ENCODE peak calls at places on chromosomes 1 and 21, in eight cellular contexts. One of them, this sample, is unnamed.

GRCh38 chr1:41492341-41492848 is 7.9 kb upstream of the EDN2 start:
- DNase-seq in AG04450: no peak
- DNase-seq in fibroblast of pulmonary artery: peak
- DNase-seq in right lobe of liver: no peak
- DNase-seq in uterus: no peak
- DNase-seq in kidney: peak
- DNase-seq in GM06990: no peak
- DNase-seq in GM20000: peak
- DNase-seq in this sample: no peak

GRCh38 chr1:156439036-156439435 is 61.5 kb downstream of the MEF2D start:
- DNase-seq in AG04450: no peak
- DNase-seq in fibroblast of pulmonary artery: no peak
- DNase-seq in right lobe of liver: no peak
- DNase-seq in uterus: no peak
- DNase-seq in kidney: no peak
- DNase-seq in GM06990: no peak
- DNase-seq in GM20000: no peak
- DNase-seq in this sample: no peak

GRCh38 chr1:41020109-41020576 is 1.4 kb downstream of the SLFNL1 start:
- DNase-seq in AG04450: no peak
- DNase-seq in fibroblast of pulmonary artery: no peak
- DNase-seq in right lobe of liver: no peak
- DNase-seq in uterus: no peak
- DNase-seq in kidney: peak
- DNase-seq in GM06990: no peak
- DNase-seq in GM20000: no peak
- DNase-seq in this sample: no peak

GRCh38 chr1:168482106-168482505 is 61.7 kb downstream of the XCL2 start:
- DNase-seq in AG04450: no peak
- DNase-seq in fibroblast of pulmonary artery: no peak
- DNase-seq in right lobe of liver: no peak
- DNase-seq in uterus: no peak
- DNase-seq in kidney: no peak
- DNase-seq in GM06990: no peak
- DNase-seq in GM20000: no peak
- DNase-seq in this sample: no peak

GRCh38 chr1:225919906-225920305 is 4.1 kb downstream of the PYCR2 start:
- DNase-seq in AG04450: peak
- DNase-seq in fibroblast of pulmonary artery: peak
- DNase-seq in right lobe of liver: peak
- DNase-seq in uterus: peak
- DNase-seq in kidney: peak
- DNase-seq in GM06990: no peak
- DNase-seq in GM20000: no peak
- DNase-seq in this sample: no peak

GRCh38 chr21:21851657-21852056 is 853.4 kb downstream of the NCAM2 start:
- DNase-seq in AG04450: no peak
- DNase-seq in fibroblast of pulmonary artery: peak
- DNase-seq in right lobe of liver: no peak
- DNase-seq in uterus: no peak
- DNase-seq in kidney: no peak
- DNase-seq in GM06990: no peak
- DNase-seq in GM20000: no peak
- DNase-seq in this sample: no peak

GRCh38 chr1:192382758-192383157 is 66.0 kb downstream of the RGS21 start:
- DNase-seq in AG04450: no peak
- DNase-seq in fibroblast of pulmonary artery: no peak
- DNase-seq in right lobe of liver: no peak
- DNase-seq in uterus: no peak
- DNase-seq in kidney: no peak
- DNase-seq in GM06990: no peak
- DNase-seq in GM20000: no peak
- DNase-seq in this sample: no peak

GRCh38 chr1:57254006-57254405 is 169.9 kb downstream of the DAB1 start:
- DNase-seq in AG04450: no peak
- DNase-seq in fibroblast of pulmonary artery: no peak
- DNase-seq in right lobe of liver: peak
- DNase-seq in uterus: no peak
- DNase-seq in kidney: no peak
- DNase-seq in GM06990: no peak
- DNase-seq in GM20000: no peak
- DNase-seq in this sample: no peak

GRCh38 chr1:11804666-11805453 is 904 bp downstream of the MTHFR start:
- DNase-seq in AG04450: no peak
- DNase-seq in fibroblast of pulmonary artery: peak
- DNase-seq in right lobe of liver: peak
- DNase-seq in uterus: peak
- DNase-seq in kidney: peak
- DNase-seq in GM06990: no peak
- DNase-seq in GM20000: peak
- DNase-seq in this sample: no peak

GRCh38 chr1:92784639-92785500 is at the start of gene EVI5:
- DNase-seq in AG04450: peak
- DNase-seq in fibroblast of pulmonary artery: peak
- DNase-seq in right lobe of liver: peak
- DNase-seq in uterus: peak
- DNase-seq in kidney: peak
- DNase-seq in GM06990: peak
- DNase-seq in GM20000: peak
- DNase-seq in this sample: peak
- TF ChIP-seq CTCF in AG04450: no peak
- TF ChIP-seq CTCF in fibroblast of pulmonary artery: no peak
- TF ChIP-seq CTCF in right lobe of liver: no peak
- TF ChIP-seq CTCF in uterus: peak
- TF ChIP-seq CTCF in kidney: no peak
- TF ChIP-seq CTCF in GM06990: peak
- TF ChIP-seq CTCF in GM20000: no peak
- TF ChIP-seq CTCF in this sample: no peak

GRCh38 chr1:52191395-52191965 is 49.6 kb downstream of the ZFYVE9 start:
- DNase-seq in AG04450: no peak
- DNase-seq in fibroblast of pulmonary artery: no peak
- DNase-seq in right lobe of liver: no peak
- DNase-seq in uterus: no peak
- DNase-seq in kidney: no peak
- DNase-seq in GM06990: no peak
- DNase-seq in GM20000: no peak
- DNase-seq in this sample: no peak

GRCh38 chr1:52190500-52191252 is 48.8 kb downstream of the ZFYVE9 start:
- DNase-seq in AG04450: no peak
- DNase-seq in fibroblast of pulmonary artery: no peak
- DNase-seq in right lobe of liver: no peak
- DNase-seq in uterus: no peak
- DNase-seq in kidney: no peak
- DNase-seq in GM06990: no peak
- DNase-seq in GM20000: no peak
- DNase-seq in this sample: no peak

GRCh38 chr1:52193985-52194384 is 52.1 kb downstream of the ZFYVE9 start:
- DNase-seq in AG04450: no peak
- DNase-seq in fibroblast of pulmonary artery: no peak
- DNase-seq in right lobe of liver: no peak
- DNase-seq in uterus: no peak
- DNase-seq in kidney: no peak
- DNase-seq in GM06990: no peak
- DNase-seq in GM20000: no peak
- DNase-seq in this sample: no peak

GRCh38 chr1:52192436-52192835 is 50.5 kb downstream of the ZFYVE9 start:
- DNase-seq in AG04450: no peak
- DNase-seq in fibroblast of pulmonary artery: no peak
- DNase-seq in right lobe of liver: no peak
- DNase-seq in uterus: no peak
- DNase-seq in kidney: no peak
- DNase-seq in GM06990: no peak
- DNase-seq in GM20000: no peak
- DNase-seq in this sample: no peak

GRCh38 chr1:52192024-52192423 is 50.1 kb downstream of the ZFYVE9 start:
- DNase-seq in AG04450: no peak
- DNase-seq in fibroblast of pulmonary artery: no peak
- DNase-seq in right lobe of liver: no peak
- DNase-seq in uterus: no peak
- DNase-seq in kidney: no peak
- DNase-seq in GM06990: no peak
- DNase-seq in GM20000: no peak
- DNase-seq in this sample: no peak
- TF ChIP-seq CTCF in AG04450: no peak
- TF ChIP-seq CTCF in fibroblast of pulmonary artery: no peak
- TF ChIP-seq CTCF in right lobe of liver: no peak
- TF ChIP-seq CTCF in uterus: no peak
- TF ChIP-seq CTCF in kidney: no peak
- TF ChIP-seq CTCF in GM06990: no peak
- TF ChIP-seq CTCF in GM20000: no peak
- TF ChIP-seq CTCF in this sample: no peak

GRCh38 chr1:43944860-43945259 is 1.9 kb upstream of the IPO13 start:
- DNase-seq in AG04450: no peak
- DNase-seq in fibroblast of pulmonary artery: no peak
- DNase-seq in right lobe of liver: no peak
- DNase-seq in uterus: no peak
- DNase-seq in kidney: no peak
- DNase-seq in GM06990: no peak
- DNase-seq in GM20000: no peak
- DNase-seq in this sample: no peak

GRCh38 chr1:43947061-43947889 is 525 bp downstream of the IPO13 start:
- DNase-seq in AG04450: no peak
- DNase-seq in fibroblast of pulmonary artery: no peak
- DNase-seq in right lobe of liver: peak
- DNase-seq in uterus: no peak
- DNase-seq in kidney: no peak
- DNase-seq in GM06990: no peak
- DNase-seq in GM20000: no peak
- DNase-seq in this sample: no peak

GRCh38 chr1:43945898-43946243 is 879 bp upstream of the IPO13 start:
- DNase-seq in AG04450: no peak
- DNase-seq in fibroblast of pulmonary artery: no peak
- DNase-seq in right lobe of liver: no peak
- DNase-seq in uterus: no peak
- DNase-seq in kidney: no peak
- DNase-seq in GM06990: no peak
- DNase-seq in GM20000: no peak
- DNase-seq in this sample: no peak

GRCh38 chr1:43947890-43948437 is 1.2 kb downstream of the IPO13 start:
- DNase-seq in AG04450: no peak
- DNase-seq in fibroblast of pulmonary artery: no peak
- DNase-seq in right lobe of liver: no peak
- DNase-seq in uterus: no peak
- DNase-seq in kidney: no peak
- DNase-seq in GM06990: no peak
- DNase-seq in GM20000: no peak
- DNase-seq in this sample: no peak

DNA sequence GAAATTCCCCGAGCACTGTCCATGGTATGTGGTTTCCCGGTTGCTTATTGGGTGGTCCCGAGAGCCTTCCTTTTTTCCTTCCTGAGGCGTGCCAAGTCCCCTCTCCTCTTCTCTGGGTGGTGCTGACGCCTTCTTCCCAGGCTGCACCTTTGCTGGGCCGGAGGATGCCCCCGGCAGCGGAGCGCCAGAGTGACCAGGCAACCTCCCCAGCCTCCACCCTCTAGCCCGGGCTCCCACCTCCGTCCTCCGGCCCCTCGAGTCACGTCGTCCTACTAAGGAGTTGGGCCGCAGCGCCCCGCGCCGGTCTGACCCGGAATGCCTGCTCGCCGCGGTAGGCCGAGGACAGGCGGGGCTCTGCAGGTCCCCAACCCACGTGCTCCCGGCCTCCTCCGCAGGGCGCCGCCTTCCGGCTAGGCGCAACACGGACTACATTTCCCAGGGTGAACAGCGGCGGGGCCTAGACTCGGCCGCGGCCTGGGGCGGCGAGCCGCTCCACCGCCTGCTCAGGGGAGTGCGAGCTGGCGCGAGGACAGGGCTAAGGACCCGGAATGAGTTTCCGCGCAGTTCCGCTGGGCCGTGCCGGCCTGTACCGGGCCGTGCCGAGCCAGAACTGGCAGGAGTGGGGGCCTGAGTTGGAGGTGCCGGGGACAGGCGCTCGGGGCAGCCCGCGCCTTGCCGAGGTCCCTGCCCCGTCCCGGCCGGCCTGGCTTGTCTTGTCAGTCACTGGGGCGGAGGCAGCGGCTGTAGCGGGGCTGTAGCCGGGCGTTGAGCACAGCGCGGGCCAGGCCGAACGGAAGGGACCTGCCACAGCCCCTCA is at the start of gene IPO13:
- DNase-seq in AG04450: peak
- DNase-seq in fibroblast of pulmonary artery: peak
- DNase-seq in right lobe of liver: peak
- DNase-seq in uterus: peak
- DNase-seq in kidney: peak
- DNase-seq in GM06990: peak
- DNase-seq in GM20000: peak
- DNase-seq in this sample: peak
- TF ChIP-seq CTCF in AG04450: peak
- TF ChIP-seq CTCF in fibroblast of pulmonary artery: peak
- TF ChIP-seq CTCF in right lobe of liver: peak
- TF ChIP-seq CTCF in uterus: peak
- TF ChIP-seq CTCF in kidney: peak
- TF ChIP-seq CTCF in GM06990: peak
- TF ChIP-seq CTCF in GM20000: peak
- TF ChIP-seq CTCF in this sample: peak

GRCh38 chr1:24321712-24322635 is 2.8 kb downstream of the GRHL3 start:
- DNase-seq in AG04450: peak
- DNase-seq in fibroblast of pulmonary artery: peak
- DNase-seq in right lobe of liver: peak
- DNase-seq in uterus: peak
- DNase-seq in kidney: peak
- DNase-seq in GM06990: peak
- DNase-seq in GM20000: peak
- DNase-seq in this sample: peak
- TF ChIP-seq CTCF in AG04450: no peak
- TF ChIP-seq CTCF in fibroblast of pulmonary artery: no peak
- TF ChIP-seq CTCF in right lobe of liver: no peak
- TF ChIP-seq CTCF in uterus: no peak
- TF ChIP-seq CTCF in kidney: no peak
- TF ChIP-seq CTCF in GM06990: no peak
- TF ChIP-seq CTCF in GM20000: no peak
- TF ChIP-seq CTCF in this sample: no peak

DNA sequence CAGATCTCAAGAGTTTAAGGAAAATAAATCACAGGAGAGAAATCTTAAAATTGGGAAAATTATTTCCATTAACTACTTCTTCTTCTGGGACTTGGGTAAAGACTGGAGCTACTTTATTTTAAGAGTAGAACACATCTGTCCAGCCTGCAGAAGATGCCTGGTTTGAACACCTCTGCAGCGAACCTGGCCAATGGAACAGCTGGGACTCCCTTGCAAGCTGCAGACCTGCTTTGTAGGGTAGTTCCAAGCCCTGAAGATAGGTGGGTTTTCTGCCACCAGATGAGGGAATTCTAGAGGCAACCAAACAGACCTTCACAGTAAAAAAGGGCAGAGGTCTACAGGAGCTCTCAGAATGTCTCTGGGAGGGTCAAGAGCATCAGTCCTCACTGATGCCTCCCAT is 86.5 kb upstream of the CACNA1E start:
- DNase-seq in AG04450: no peak
- DNase-seq in fibroblast of pulmonary artery: no peak
- DNase-seq in right lobe of liver: no peak
- DNase-seq in uterus: no peak
- DNase-seq in kidney: no peak
- DNase-seq in GM06990: no peak
- DNase-seq in GM20000: no peak
- DNase-seq in this sample: no peak
- TF ChIP-seq CTCF in AG04450: no peak
- TF ChIP-seq CTCF in fibroblast of pulmonary artery: no peak
- TF ChIP-seq CTCF in right lobe of liver: no peak
- TF ChIP-seq CTCF in uterus: no peak
- TF ChIP-seq CTCF in kidney: no peak
- TF ChIP-seq CTCF in GM06990: no peak
- TF ChIP-seq CTCF in GM20000: no peak
- TF ChIP-seq CTCF in this sample: no peak

This sample was measured in glutamatergic neuron.